ENCODE peak calls at places on chromosomes 5 and 9, in four cellular contexts. One of them, this sample, is unnamed.

GRCh38 chr5:55411881-55412280 is 104.1 kb downstream of the MTREX start:
- DNase-seq in heart left ventricle: no peak
- DNase-seq in AG09319: no peak
- DNase-seq in stimulated activated CD8-positive, alpha-beta memory T cell treated with anti-CD3 and anti-CD28 coated beads, Interleukin-2, amount 100 ng/mL, for 48 hours: no peak
- DNase-seq in this sample: no peak

GRCh38 chr5:67493676-67494075 is 297.1 kb upstream of the CD180 start:
- DNase-seq in heart left ventricle: peak
- DNase-seq in AG09319: no peak
- DNase-seq in stimulated activated CD8-positive, alpha-beta memory T cell treated with anti-CD3 and anti-CD28 coated beads, Interleukin-2, amount 100 ng/mL, for 48 hours: no peak
- DNase-seq in this sample: no peak

GRCh38 chr9:78786794-78787193 is 489.9 kb downstream of the PSAT1 start:
- DNase-seq in heart left ventricle: no peak
- DNase-seq in AG09319: no peak
- DNase-seq in stimulated activated CD8-positive, alpha-beta memory T cell treated with anti-CD3 and anti-CD28 coated beads, Interleukin-2, amount 100 ng/mL, for 48 hours: no peak
- DNase-seq in this sample: no peak

GRCh38 chr5:73117088-73117755 is 3.2 kb upstream of the TMEM171 start:
- DNase-seq in heart left ventricle: no peak
- DNase-seq in AG09319: no peak
- DNase-seq in stimulated activated CD8-positive, alpha-beta memory T cell treated with anti-CD3 and anti-CD28 coated beads, Interleukin-2, amount 100 ng/mL, for 48 hours: no peak
- DNase-seq in this sample: no peak

GRCh38 chr9:112094240-112094639 is 80.9 kb downstream of the SUSD1 start:
- DNase-seq in heart left ventricle: no peak
- DNase-seq in AG09319: no peak
- DNase-seq in stimulated activated CD8-positive, alpha-beta memory T cell treated with anti-CD3 and anti-CD28 coated beads, Interleukin-2, amount 100 ng/mL, for 48 hours: no peak
- DNase-seq in this sample: no peak

GRCh38 chr9:136484153-136485048 is 1.6 kb upstream of the SEC16A start:
- DNase-seq in heart left ventricle: peak
- DNase-seq in AG09319: no peak
- DNase-seq in stimulated activated CD8-positive, alpha-beta memory T cell treated with anti-CD3 and anti-CD28 coated beads, Interleukin-2, amount 100 ng/mL, for 48 hours: no peak
- DNase-seq in this sample: no peak

GRCh38 chr5:169006206-169006605 is 294.7 kb downstream of the SLIT3 start:
- DNase-seq in heart left ventricle: no peak
- DNase-seq in AG09319: no peak
- DNase-seq in stimulated activated CD8-positive, alpha-beta memory T cell treated with anti-CD3 and anti-CD28 coated beads, Interleukin-2, amount 100 ng/mL, for 48 hours: no peak
- DNase-seq in this sample: no peak

GRCh38 chr9:35464056-35465025 is 25.6 kb upstream of the RUSC2 start:
- DNase-seq in heart left ventricle: no peak
- DNase-seq in AG09319: no peak
- DNase-seq in stimulated activated CD8-positive, alpha-beta memory T cell treated with anti-CD3 and anti-CD28 coated beads, Interleukin-2, amount 100 ng/mL, for 48 hours: no peak
- DNase-seq in this sample: no peak

GRCh38 chr9:16029056-16029615 is 476.3 kb downstream of the CCDC171 start:
- DNase-seq in heart left ventricle: no peak
- DNase-seq in AG09319: no peak
- DNase-seq in stimulated activated CD8-positive, alpha-beta memory T cell treated with anti-CD3 and anti-CD28 coated beads, Interleukin-2, amount 100 ng/mL, for 48 hours: no peak
- DNase-seq in this sample: no peak

GRCh38 chr5:158170060-158170459 is 311.1 kb upstream of the CLINT1 start:
- DNase-seq in heart left ventricle: no peak
- DNase-seq in AG09319: no peak
- DNase-seq in stimulated activated CD8-positive, alpha-beta memory T cell treated with anti-CD3 and anti-CD28 coated beads, Interleukin-2, amount 100 ng/mL, for 48 hours: no peak
- DNase-seq in this sample: no peak

GRCh38 chr9:107020040-107020530 is 157.1 kb downstream of the ZNF462 start:
- DNase-seq in heart left ventricle: no peak
- DNase-seq in AG09319: peak
- DNase-seq in stimulated activated CD8-positive, alpha-beta memory T cell treated with anti-CD3 and anti-CD28 coated beads, Interleukin-2, amount 100 ng/mL, for 48 hours: no peak
- DNase-seq in this sample: no peak

GRCh38 chr9:128114326-128115186 is 13.0 kb downstream of the PTGES2 start:
- DNase-seq in heart left ventricle: no peak
- DNase-seq in AG09319: no peak
- DNase-seq in stimulated activated CD8-positive, alpha-beta memory T cell treated with anti-CD3 and anti-CD28 coated beads, Interleukin-2, amount 100 ng/mL, for 48 hours: no peak
- DNase-seq in this sample: no peak

GRCh38 chr9:137504432-137504777 is 45.3 kb upstream of the NSMF start:
- DNase-seq in heart left ventricle: no peak
- DNase-seq in AG09319: no peak
- DNase-seq in stimulated activated CD8-positive, alpha-beta memory T cell treated with anti-CD3 and anti-CD28 coated beads, Interleukin-2, amount 100 ng/mL, for 48 hours: no peak
- DNase-seq in this sample: no peak

GRCh38 chr9:135997070-135998012 is 36.2 kb upstream of the UBAC1 start:
- DNase-seq in heart left ventricle: no peak
- DNase-seq in AG09319: no peak
- DNase-seq in stimulated activated CD8-positive, alpha-beta memory T cell treated with anti-CD3 and anti-CD28 coated beads, Interleukin-2, amount 100 ng/mL, for 48 hours: no peak
- DNase-seq in this sample: no peak

GRCh38 chr9:132743886-132744544 is 73.8 kb downstream of the GTF3C4 start:
- DNase-seq in heart left ventricle: no peak
- DNase-seq in AG09319: no peak
- DNase-seq in stimulated activated CD8-positive, alpha-beta memory T cell treated with anti-CD3 and anti-CD28 coated beads, Interleukin-2, amount 100 ng/mL, for 48 hours: no peak
- DNase-seq in this sample: no peak

GRCh38 chr5:120677481-120677880 is 213.4 kb downstream of the PRR16 start:
- DNase-seq in heart left ventricle: no peak
- DNase-seq in AG09319: no peak
- DNase-seq in stimulated activated CD8-positive, alpha-beta memory T cell treated with anti-CD3 and anti-CD28 coated beads, Interleukin-2, amount 100 ng/mL, for 48 hours: no peak
- DNase-seq in this sample: no peak

GRCh38 chr9:108047264-108047663 is 557.7 kb upstream of the KLF4 start:
- DNase-seq in heart left ventricle: no peak
- DNase-seq in AG09319: no peak
- DNase-seq in stimulated activated CD8-positive, alpha-beta memory T cell treated with anti-CD3 and anti-CD28 coated beads, Interleukin-2, amount 100 ng/mL, for 48 hours: no peak
- DNase-seq in this sample: no peak

GRCh38 chr5:52603742-52604141 is 184.0 kb upstream of the ITGA1 start:
- DNase-seq in heart left ventricle: no peak
- DNase-seq in AG09319: no peak
- DNase-seq in stimulated activated CD8-positive, alpha-beta memory T cell treated with anti-CD3 and anti-CD28 coated beads, Interleukin-2, amount 100 ng/mL, for 48 hours: no peak
- DNase-seq in this sample: no peak

GRCh38 chr9:34651286-34651685 is 699 bp upstream of the IL11RA start:
- DNase-seq in heart left ventricle: no peak
- DNase-seq in AG09319: no peak
- DNase-seq in stimulated activated CD8-positive, alpha-beta memory T cell treated with anti-CD3 and anti-CD28 coated beads, Interleukin-2, amount 100 ng/mL, for 48 hours: no peak
- DNase-seq in this sample: no peak

GRCh38 chr9:99187311-99187710 is 34.4 kb downstream of the ALG2 start:
- DNase-seq in heart left ventricle: no peak
- DNase-seq in AG09319: no peak
- DNase-seq in stimulated activated CD8-positive, alpha-beta memory T cell treated with anti-CD3 and anti-CD28 coated beads, Interleukin-2, amount 100 ng/mL, for 48 hours: no peak
- DNase-seq in this sample: no peak

GRCh38 chr5:62142351-62142750 is 163.7 kb upstream of the KIF2A start:
- DNase-seq in heart left ventricle: no peak
- DNase-seq in AG09319: no peak
- DNase-seq in stimulated activated CD8-positive, alpha-beta memory T cell treated with anti-CD3 and anti-CD28 coated beads, Interleukin-2, amount 100 ng/mL, for 48 hours: no peak
- DNase-seq in this sample: no peak

GRCh38 chr5:1751026-1751863 is 48.4 kb downstream of the MRPL36 start:
- DNase-seq in heart left ventricle: no peak
- DNase-seq in AG09319: no peak
- DNase-seq in stimulated activated CD8-positive, alpha-beta memory T cell treated with anti-CD3 and anti-CD28 coated beads, Interleukin-2, amount 100 ng/mL, for 48 hours: no peak
- DNase-seq in this sample: no peak

GRCh38 chr9:38682713-38683112 is 37.2 kb downstream of the FAM240B start:
- DNase-seq in heart left ventricle: no peak
- DNase-seq in AG09319: no peak
- DNase-seq in stimulated activated CD8-positive, alpha-beta memory T cell treated with anti-CD3 and anti-CD28 coated beads, Interleukin-2, amount 100 ng/mL, for 48 hours: no peak
- DNase-seq in this sample: no peak

GRCh38 chr5:1008451-1009358 is at the start of gene NKD2:
- DNase-seq in heart left ventricle: peak
- DNase-seq in AG09319: no peak
- DNase-seq in stimulated activated CD8-positive, alpha-beta memory T cell treated with anti-CD3 and anti-CD28 coated beads, Interleukin-2, amount 100 ng/mL, for 48 hours: peak
- DNase-seq in this sample: no peak

GRCh38 chr5:142697356-142697807 is 11.5 kb upstream of the FGF1 start:
- DNase-seq in heart left ventricle: peak
- DNase-seq in AG09319: peak
- DNase-seq in stimulated activated CD8-positive, alpha-beta memory T cell treated with anti-CD3 and anti-CD28 coated beads, Interleukin-2, amount 100 ng/mL, for 48 hours: no peak
- DNase-seq in this sample: no peak

GRCh38 chr5:65474129-65474711 is 7.5 kb downstream of the ADAMTS6 start:
- DNase-seq in heart left ventricle: no peak
- DNase-seq in AG09319: no peak
- DNase-seq in stimulated activated CD8-positive, alpha-beta memory T cell treated with anti-CD3 and anti-CD28 coated beads, Interleukin-2, amount 100 ng/mL, for 48 hours: no peak
- DNase-seq in this sample: no peak